ENCODE peak calls at places on chromosomes 12 and 14, in six cellular contexts. Z is OCI-LY7, D is lower lobe of right lung, R is neural progenitor cell, C is HCT116, G is astrocyte of the cerebellum. J is an unnamed sample.

GRCh38 chr14:58985786-58986185 is 202.7 kb upstream of the DAAM1 start:
- DNase-seq in Z (no peak), D (no peak), R (no peak), C (no peak), G (no peak), J (no peak)

GRCh38 chr12:84661732-84662326 is 250.8 kb downstream of the SLC6A15 start:
- DNase-seq in Z (no peak), D (no peak), R (no peak), C (no peak), G (no peak), J (no peak)

GRCh38 chr12:110277705-110278104 is 3.3 kb upstream of the ATP2A2 start:
- DNase-seq in Z (no peak), D (no peak), R (no peak), C (no peak), G (no peak), J (no peak)

GRCh38 chr14:63535918-63536317 is 7.3 kb downstream of the PPP2R5E start:
- DNase-seq in Z (no peak), D (no peak), R (no peak), C (no peak), G (no peak), J (no peak)

GRCh38 chr12:114698566-114699163 is 14.7 kb upstream of the TBX3 start:
- DNase-seq in Z (no peak), D (no peak), R (no peak), C (no peak), G (no peak), J (no peak)

GRCh38 chr12:71652656-71653055 is 11.0 kb downstream of the ZFC3H1 start:
- DNase-seq in Z (no peak), D (no peak), R (no peak), C (no peak), G (no peak), J (no peak)

GRCh38 chr12:8860165-8860961 is 37.9 kb downstream of the A2ML1 start:
- DNase-seq in Z (peak), D (no peak), R (peak), C (peak), G (peak), J (peak)

GRCh38 chr12:119730381-119730780 is 62.4 kb downstream of the PRKAB1 start:
- DNase-seq in Z (no peak), D (no peak), R (no peak), C (no peak), G (no peak), J (no peak)

GRCh38 chr12:104410326-104410725 is 46.4 kb upstream of the CHST11 start:
- DNase-seq in Z (no peak), D (no peak), R (no peak), C (no peak), G (no peak), J (no peak)

GRCh38 chr14:57403521-57403864 is 13.1 kb downstream of the NAA30 start:
- DNase-seq in Z (no peak), D (no peak), R (no peak), C (no peak), G (no peak), J (no peak)

GRCh38 chr12:34600592-34601462 is 578.5 kb downstream of the ALG10 start:
- DNase-seq in Z (no peak), D (peak), R (no peak), C (no peak), G (no peak), J (no peak)

GRCh38 chr14:61705017-61705416 is 9.7 kb downstream of the HIF1A start:
- DNase-seq in Z (no peak), D (no peak), R (no peak), C (no peak), G (no peak), J (no peak)

GRCh38 chr14:70121521-70121920 is 67.2 kb downstream of the SLC8A3 start:
- DNase-seq in Z (no peak), D (no peak), R (peak), C (no peak), G (no peak), J (peak)
- TF ChIP-seq CTCF in Z (no peak), D (no peak), R (no peak), C (no peak), G (no peak), J (no peak)

GRCh38 chr14:69637503-69638030 is 26.2 kb downstream of the SUSD6 start:
- DNase-seq in Z (no peak), D (no peak), R (peak), C (no peak), G (no peak), J (peak)

GRCh38 chr14:69636718-69637480 is 25.5 kb downstream of the SUSD6 start:
- DNase-seq in Z (no peak), D (no peak), R (no peak), C (no peak), G (no peak), J (no peak)

GRCh38 chr14:69644814-69645213 is 33.4 kb downstream of the SUSD6 start:
- DNase-seq in Z (no peak), D (no peak), R (no peak), C (no peak), G (no peak), J (no peak)

GRCh38 chr14:69643430-69644200 is 32.2 kb downstream of the SUSD6 start:
- DNase-seq in Z (no peak), D (peak), R (no peak), C (peak), G (peak), J (no peak)

DNA sequence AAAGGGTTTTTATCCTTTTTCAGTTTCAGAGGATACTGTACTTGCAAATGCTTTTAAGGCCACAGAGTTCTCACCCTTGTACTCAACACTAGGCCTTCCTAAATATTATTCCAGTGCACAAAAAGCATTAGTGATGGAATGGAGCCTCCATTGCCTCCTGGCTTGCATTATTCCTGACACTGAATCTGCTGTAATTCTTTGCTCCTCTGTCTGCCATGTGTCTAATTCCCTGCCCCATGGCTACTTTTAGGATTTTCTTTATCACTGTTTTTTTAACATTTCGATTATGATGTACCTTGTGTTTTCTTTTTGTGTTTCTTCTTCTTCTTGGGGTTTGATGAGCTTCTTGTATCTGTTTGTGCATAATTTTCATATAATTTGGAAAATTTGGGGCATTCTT is 29.5 kb downstream of the SUSD6 start:
- DNase-seq in Z (no peak), D (no peak), R (no peak), C (no peak), G (no peak), J (no peak)
- TF ChIP-seq CTCF in Z (no peak), D (no peak), R (no peak), C (no peak), G (no peak), J (no peak)

GRCh38 chr14:30906752-30907658 is 32.6 kb downstream of the COCH start:
- DNase-seq in Z (peak), D (no peak), R (no peak), C (peak), G (no peak), J (no peak)
- TF ChIP-seq CTCF in Z (peak), D (no peak), R (peak), C (peak), G (peak), J (peak)

DNA sequence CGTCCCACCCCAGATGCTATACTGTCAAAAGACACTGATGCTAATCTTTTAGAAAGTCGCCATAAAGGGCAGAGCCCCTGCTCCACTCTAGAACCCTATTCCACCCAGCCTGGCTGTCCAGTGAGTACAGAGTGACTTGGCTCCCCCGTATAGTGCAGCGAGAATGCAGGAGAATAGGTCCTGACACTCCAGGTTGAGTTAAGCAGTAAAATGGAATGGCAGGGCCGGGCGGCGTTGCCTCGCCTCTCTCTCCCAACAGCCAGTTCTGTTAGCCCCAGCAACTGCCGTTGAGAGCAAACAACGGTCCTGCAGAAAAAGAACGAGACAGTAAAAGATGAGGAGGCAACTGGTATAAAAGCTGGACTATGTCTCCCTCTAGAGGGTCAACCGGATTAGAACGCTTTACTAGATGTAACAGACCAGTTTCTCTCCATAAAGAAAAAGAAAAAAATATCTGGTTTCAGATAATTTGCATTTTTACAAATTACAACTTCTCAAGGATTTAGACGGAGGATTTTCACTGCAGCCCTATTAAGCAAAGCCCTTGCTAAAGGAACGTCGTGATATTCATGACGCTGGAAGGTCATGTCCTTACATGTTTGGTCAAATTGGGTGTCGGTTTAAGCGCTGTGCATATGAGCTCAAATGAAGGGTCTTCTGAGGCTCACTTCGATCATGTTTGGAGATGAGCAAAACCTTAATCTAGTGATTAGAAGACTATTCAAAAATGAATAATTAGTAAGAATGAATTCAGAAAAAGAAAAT is 67.5 kb upstream of the USP15 start:
- DNase-seq in Z (peak), D (peak), R (peak), C (peak), G (peak), J (peak)
- TF ChIP-seq CTCF in Z (peak), D (peak), R (peak), C (peak), G (peak), J (peak)

GRCh38 chr12:46004715-46005114 is 14.3 kb upstream of the SCAF11 start:
- DNase-seq in Z (no peak), D (no peak), R (no peak), C (no peak), G (no peak), J (no peak)
- TF ChIP-seq CTCF in Z (no peak), D (no peak), R (no peak), C (no peak), G (no peak), J (no peak)

GRCh38 chr14:68602507-68602906 is 190.4 kb downstream of the ZFP36L1 start:
- DNase-seq in Z (no peak), D (no peak), R (no peak), C (no peak), G (no peak), J (no peak)

GRCh38 chr14:68598621-68599447 is 194.0 kb downstream of the ZFP36L1 start:
- DNase-seq in Z (no peak), D (peak), R (no peak), C (peak), G (peak), J (peak)

GRCh38 chr14:68598089-68598488 is 194.8 kb downstream of the ZFP36L1 start:
- DNase-seq in Z (no peak), D (no peak), R (no peak), C (no peak), G (no peak), J (no peak)

GRCh38 chr14:68596701-68597100 is 196.2 kb downstream of the ZFP36L1 start:
- DNase-seq in Z (no peak), D (no peak), R (no peak), C (no peak), G (no peak), J (no peak)

DNA sequence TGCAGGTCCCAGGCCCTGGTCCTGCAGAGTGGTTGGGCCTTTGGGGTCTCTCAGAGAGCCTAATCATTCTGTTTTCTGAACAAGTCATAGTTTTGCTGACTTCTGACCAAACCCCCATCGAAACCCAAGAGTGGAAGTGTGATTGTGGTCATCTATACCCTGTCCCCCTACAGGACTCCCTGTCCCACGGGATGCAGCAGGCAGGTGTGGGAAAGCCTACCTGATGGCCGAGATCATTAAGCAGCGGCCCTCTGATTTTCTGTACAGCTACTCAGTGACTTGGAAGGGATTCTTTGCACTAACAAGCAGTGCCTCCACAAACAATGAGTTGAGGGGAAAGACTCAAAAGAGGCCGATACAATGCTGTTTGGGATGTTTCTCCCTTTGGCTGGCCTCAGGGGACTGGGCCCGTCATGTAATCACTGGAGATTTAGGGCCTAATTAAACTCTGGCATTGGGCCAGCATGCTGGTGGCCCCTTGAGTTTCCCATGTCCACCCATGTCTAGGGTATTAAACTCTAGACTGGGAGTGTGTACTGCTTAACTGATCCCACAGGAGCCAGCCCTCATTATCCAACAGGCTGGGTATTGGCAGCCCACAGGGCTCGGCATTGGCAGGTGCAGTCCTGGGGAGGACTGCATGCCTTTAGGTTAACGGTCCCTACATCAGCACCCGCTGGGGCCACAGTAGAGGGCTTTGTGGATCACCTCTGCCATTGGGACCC is 192.8 kb downstream of the ZFP36L1 start:
- DNase-seq in Z (no peak), D (no peak), R (peak), C (no peak), G (no peak), J (no peak)
- TF ChIP-seq CTCF in Z (no peak), D (no peak), R (no peak), C (no peak), G (no peak), J (no peak)

DNA sequence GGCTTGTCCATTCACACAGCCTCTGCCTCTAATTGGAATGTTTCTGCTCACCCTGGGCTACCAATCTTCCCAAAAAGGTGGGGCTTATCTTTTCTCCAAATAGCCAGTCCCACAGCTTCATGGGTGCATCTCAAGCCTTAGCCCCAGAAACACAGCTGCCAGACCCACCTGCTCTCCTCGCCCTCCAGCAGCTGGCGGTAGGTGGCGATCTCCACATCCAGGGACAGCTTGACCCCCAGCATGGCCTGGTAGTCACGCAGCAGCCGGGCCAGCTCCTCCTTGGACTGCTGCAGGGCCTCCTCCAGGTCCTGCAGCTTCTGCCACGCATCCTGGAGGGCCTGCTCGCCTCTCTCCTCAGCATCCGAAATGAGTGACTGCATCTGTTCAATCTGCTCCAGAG is 11.1 kb downstream of the KRT77 start:
- DNase-seq in Z (peak), D (no peak), R (peak), C (no peak), G (no peak), J (no peak)
- TF ChIP-seq CTCF in Z (peak), D (no peak), R (peak), C (peak), G (no peak), J (no peak)

DNA sequence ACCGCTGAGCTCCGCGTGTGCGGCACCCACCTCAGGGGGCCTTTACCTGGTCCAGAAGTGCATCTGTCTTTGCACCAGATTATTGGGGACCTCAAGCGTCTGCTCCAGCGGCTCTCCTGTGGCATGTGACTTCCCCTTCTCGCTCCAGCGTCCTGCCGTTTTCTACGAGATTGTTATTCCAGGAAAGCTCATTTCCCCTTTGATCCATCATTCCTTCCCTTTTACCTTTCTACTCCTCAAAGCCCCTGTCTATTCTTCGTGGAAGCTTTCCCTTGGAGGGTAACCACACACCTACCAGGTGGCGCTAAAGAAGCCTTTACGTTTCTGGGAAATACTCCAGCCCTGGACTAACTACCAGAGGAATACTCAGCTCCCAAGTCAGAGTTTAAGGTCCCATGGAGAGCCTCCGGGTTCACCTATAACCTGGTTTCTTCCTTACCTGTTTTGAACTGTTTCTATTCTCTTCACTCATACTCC is 1.5 kb downstream of the FKBP4 start:
- DNase-seq in Z (no peak), D (no peak), R (peak), C (no peak), G (no peak), J (no peak)
- TF ChIP-seq CTCF in Z (peak), D (no peak), R (peak), C (peak), G (peak), J (no peak)

GRCh38 chr12:116736962-116737773 is 701 bp downstream of the SPRING1 start:
- DNase-seq in Z (no peak), D (peak), R (peak), C (no peak), G (no peak), J (no peak)

GRCh38 chr12:116739381-116739887 is 1.3 kb downstream of the RNFT2 start:
- DNase-seq in Z (no peak), D (no peak), R (no peak), C (no peak), G (no peak), J (no peak)

GRCh38 chr12:116735084-116735483 is 2.8 kb downstream of the SPRING1 start:
- DNase-seq in Z (no peak), D (no peak), R (no peak), C (no peak), G (no peak), J (no peak)

GRCh38 chr12:116735951-116736599 is 1.8 kb downstream of the SPRING1 start:
- DNase-seq in Z (no peak), D (peak), R (no peak), C (no peak), G (no peak), J (no peak)

GRCh38 chr12:116737774-116738657 is at the start of the genes RNFT2 and SPRING1:
- DNase-seq in Z (peak), D (peak), R (peak), C (peak), G (peak), J (peak)
- TF ChIP-seq CTCF in Z (peak), D (no peak), R (peak), C (no peak), G (no peak), J (peak)

DNA sequence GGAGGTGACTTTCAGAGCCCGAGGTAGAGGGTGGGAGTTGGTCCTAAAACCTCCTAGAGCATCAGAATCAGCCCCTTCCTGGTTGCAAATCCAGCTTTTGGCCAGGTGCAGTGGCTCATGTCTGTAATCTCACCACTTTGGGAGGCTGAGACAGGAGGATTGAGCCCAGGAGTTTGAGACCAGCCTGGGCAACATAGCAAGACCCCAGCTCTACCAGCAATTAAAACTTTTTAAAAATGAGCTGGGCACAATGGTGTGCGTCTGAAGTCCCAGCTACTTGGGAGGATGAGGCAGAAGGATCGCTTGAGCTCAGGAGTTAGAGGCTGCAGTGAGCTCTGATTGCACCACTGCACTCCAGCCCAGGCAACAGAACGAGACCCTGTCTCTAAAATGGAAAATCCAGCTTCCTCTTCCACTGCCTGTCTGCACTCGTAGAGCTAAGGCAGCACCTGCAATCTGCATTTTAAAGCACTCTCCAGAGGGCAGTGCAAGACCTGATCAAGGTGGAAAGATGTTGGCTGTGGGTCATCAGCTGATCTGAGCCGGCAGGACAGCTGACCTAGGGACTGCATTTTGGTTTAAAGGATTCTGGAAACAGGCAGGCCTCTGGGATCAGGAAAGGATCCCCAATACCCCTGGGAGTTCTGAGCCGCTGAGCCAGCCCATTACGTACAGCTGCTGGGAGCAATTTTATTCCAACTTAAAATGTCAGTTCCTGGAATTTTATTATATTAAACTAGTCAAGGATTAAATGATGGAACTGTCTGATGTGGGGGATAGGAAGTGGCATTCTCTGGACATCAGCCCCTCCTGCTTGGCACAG is 1.8 kb upstream of the TESC start:
- DNase-seq in Z (peak), D (no peak), R (peak), C (no peak), G (no peak), J (no peak)
- TF ChIP-seq CTCF in Z (no peak), D (no peak), R (no peak), C (no peak), G (no peak), J (no peak)

J was measured in neural crest cell.